ENCODE peak calls at places on chromosome 15, in four cellular contexts. Z is RWPE1, W is NCI-H2107, Y is heart right ventricle. P is an unnamed sample.

GRCh38 chr15:32824777-32825176 is 107.0 kb downstream of the GREM1 start:
- DNase-seq in Y (no peak), Z (peak; percentile 84), W (no peak), P (no peak)

GRCh38 chr15:37891754-37892368 is 42.6 kb upstream of the TMCO5A start:
- DNase-seq in W (no peak), Y (no peak), Z (peak; percentile 59), P (peak; percentile 16)

GRCh38 chr15:38253448-38253847 is 812 bp downstream of the SPRED1 start:
- DNase-seq in Z (peak; percentile 73), Y (no peak), W (no peak), P (no peak)

GRCh38 chr15:101657968-101658784 is 6.0 kb upstream of the TM2D3 start:
- DNase-seq in Y (peak; percentile 68), W (peak; percentile 52), Z (no peak), P (no peak)

GRCh38 chr15:95840004-95840403 is 490.5 kb upstream of the NR2F2 start:
- DNase-seq in Y (peak; percentile 57), Z (no peak), W (no peak), P (no peak)

GRCh38 chr15:74816624-74817369 is 4.2 kb downstream of the LMAN1L start:
- DNase-seq in W (no peak), Z (no peak), Y (no peak), P (peak; percentile 10)

GRCh38 chr15:28892789-28893610 is 7.2 kb downstream of the APBA2 start:
- DNase-seq in W (no peak), Y (no peak), Z (no peak), P (no peak)

GRCh38 chr15:39498642-39499041 is 82.2 kb upstream of the THBS1 start:
- DNase-seq in Z (no peak), Y (no peak), W (no peak), P (no peak)

GRCh38 chr15:83012038-83012490 is 625 bp upstream of the C15orf40 start:
- DNase-seq in Y (no peak), W (no peak), Z (no peak), P (no peak)

GRCh38 chr15:60582370-60583036 is 103.6 kb upstream of the ICE2 start:
- DNase-seq in Y (no peak), Z (no peak), W (no peak), P (no peak)

GRCh38 chr15:98420837-98421236 is 227.5 kb upstream of the IGF1R start:
- DNase-seq in Z (no peak), Y (no peak), W (no peak), P (no peak)

GRCh38 chr15:42282344-42282743 is 9.1 kb upstream of the TMEM87A start:
- DNase-seq in W (no peak), Y (no peak), Z (no peak), P (no peak)

GRCh38 chr15:39631357-39631756 is 50.5 kb downstream of the THBS1 start:
- DNase-seq in Y (no peak), W (no peak), Z (peak; percentile 79), P (no peak)

GRCh38 chr15:101679861-101680260 is 27.7 kb upstream of the TM2D3 start:
- DNase-seq in Z (no peak), W (no peak), Y (no peak), P (no peak)

GRCh38 chr15:71444866-71445590 is 329.8 kb downstream of the THSD4 start:
- DNase-seq in Z (peak; percentile 90), W (no peak), Y (no peak), P (no peak)

GRCh38 chr15:70197945-70198361 is 100.2 kb upstream of the TLE3 start:
- DNase-seq in W (no peak), Z (peak; percentile 63), Y (no peak), P (no peak)

GRCh38 chr15:65790692-65791334 is 1.3 kb downstream of the DENND4A start:
- DNase-seq in Z (no peak), W (no peak), Y (no peak), P (no peak)

GRCh38 chr15:95930659-95931375 is 399.7 kb upstream of the NR2F2 start:
- DNase-seq in W (no peak), Y (no peak), Z (no peak), P (no peak)

GRCh38 chr15:80562846-80563245 is 132.3 kb upstream of the ABHD17C start:
- DNase-seq in W (no peak), Z (no peak), Y (no peak), P (no peak)

GRCh38 chr15:63420333-63420741 is 38.7 kb upstream of the CA12 start:
- DNase-seq in Z (no peak), Y (no peak), W (no peak), P (no peak)

GRCh38 chr15:67433495-67434099 is 87.3 kb upstream of the C15orf61 start:
- DNase-seq in W (peak; percentile 4), Z (peak; percentile 63), Y (peak; percentile 29), P (no peak)